ENCODE peak calls at places on chromosomes 3 and 15, in five cellular contexts. One of them, this sample, is unnamed.

GRCh38 chr3:115436767-115437301 is 186.5 kb upstream of the GAP43 start:
- DNase-seq in CD4-positive, alpha-beta memory T cell: no peak
- DNase-seq in iPS-NIHi11: peak
- DNase-seq in amniotic stem cell: peak
- DNase-seq in neural progenitor cell: peak
- DNase-seq in this sample: no peak

GRCh38 chr15:75230524-75231371 is 27.4 kb upstream of the GOLGA6C start:
- DNase-seq in iPS-NIHi11: peak
- DNase-seq in amniotic stem cell: no peak
- DNase-seq in CD4-positive, alpha-beta memory T cell: no peak
- DNase-seq in neural progenitor cell: peak
- DNase-seq in this sample: peak

GRCh38 chr15:60004846-60005351 is 788 bp downstream of the FOXB1 start:
- DNase-seq in amniotic stem cell: no peak
- DNase-seq in neural progenitor cell: peak
- DNase-seq in iPS-NIHi11: no peak
- DNase-seq in CD4-positive, alpha-beta memory T cell: no peak
- DNase-seq in this sample: no peak

GRCh38 chr3:113639683-113640082 is 56.8 kb downstream of the USF3 start:
- DNase-seq in CD4-positive, alpha-beta memory T cell: no peak
- DNase-seq in amniotic stem cell: no peak
- DNase-seq in neural progenitor cell: no peak
- DNase-seq in iPS-NIHi11: no peak
- DNase-seq in this sample: no peak

GRCh38 chr3:66520716-66521115 is 19.9 kb upstream of the LRIG1 start:
- DNase-seq in amniotic stem cell: no peak
- DNase-seq in iPS-NIHi11: no peak
- DNase-seq in CD4-positive, alpha-beta memory T cell: no peak
- DNase-seq in neural progenitor cell: no peak
- DNase-seq in this sample: no peak

GRCh38 chr3:139472380-139473010 is 3.8 kb downstream of the RBP2 start:
- DNase-seq in neural progenitor cell: no peak
- DNase-seq in amniotic stem cell: no peak
- DNase-seq in CD4-positive, alpha-beta memory T cell: no peak
- DNase-seq in iPS-NIHi11: no peak
- DNase-seq in this sample: peak

GRCh38 chr15:67242665-67243064 is 11.8 kb downstream of the AAGAB start:
- DNase-seq in iPS-NIHi11: peak
- DNase-seq in neural progenitor cell: no peak
- DNase-seq in amniotic stem cell: no peak
- DNase-seq in CD4-positive, alpha-beta memory T cell: no peak
- DNase-seq in this sample: no peak

GRCh38 chr3:194465920-194466570 is 20.8 kb downstream of the ATP13A3 start:
- DNase-seq in amniotic stem cell: no peak
- DNase-seq in CD4-positive, alpha-beta memory T cell: no peak
- DNase-seq in iPS-NIHi11: no peak
- DNase-seq in neural progenitor cell: no peak
- DNase-seq in this sample: no peak

GRCh38 chr3:153980252-153980590 is 141.0 kb upstream of the ARHGEF26 start:
- DNase-seq in amniotic stem cell: no peak
- DNase-seq in iPS-NIHi11: no peak
- DNase-seq in neural progenitor cell: no peak
- DNase-seq in CD4-positive, alpha-beta memory T cell: no peak
- DNase-seq in this sample: no peak

This sample was measured in D341Med.